ENCODE peak calls at places on chromosomes 7 and 10, in ten cellular contexts. F is GM13977, W is fibroblast of the conjunctiva, Y is T-cell, V is AG04450, X is GM13976, D is midbrain, K is transverse colon, G is AG10803, A is activated T-cell treated with anti-CD3 and anti-CD28 coated beads for 1 hour. S is an unnamed sample.

GRCh38 chr10:62636825-62637248 is 167.7 kb upstream of the ADO start:
- DNase-seq in F (no peak), W (no peak), Y (no peak), V (no peak), X (no peak), D (no peak), K (no peak), G (no peak), A (no peak), S (no peak)

GRCh38 chr10:72067463-72068125 is 20.8 kb downstream of the SPOCK2 start:
- DNase-seq in F (no peak), W (no peak), Y (no peak), V (no peak), X (no peak), D (no peak), K (no peak), G (no peak), A (no peak), S (no peak)

GRCh38 chr7:130669051-130669700 is 628 bp upstream of the COPG2 start:
- DNase-seq in F (no peak), W (no peak), Y (no peak), V (no peak), X (no peak), D (peak), K (no peak), G (peak), A (no peak), S (no peak)

GRCh38 chr7:143369678-143370651 is 7.5 kb upstream of the FAM131B start:
- DNase-seq in F (no peak), W (no peak), Y (no peak), V (no peak), X (no peak), D (no peak), K (peak), G (no peak), A (no peak), S (peak)

GRCh38 chr7:131166066-131166465 is 161.6 kb upstream of the MKLN1 start:
- DNase-seq in F (no peak), W (no peak), Y (no peak), V (no peak), X (no peak), D (no peak), K (no peak), G (peak), A (no peak), S (no peak)

GRCh38 chr10:44955408-44956070 is 4.1 kb upstream of the RASSF4 start:
- DNase-seq in F (no peak), W (no peak), Y (no peak), V (no peak), X (no peak), D (no peak), K (no peak), G (peak), A (no peak), S (peak)

GRCh38 chr7:80508440-80508839 is 3.4 kb downstream of the GNAT3 start:
- DNase-seq in F (no peak), W (no peak), Y (no peak), V (no peak), X (no peak), D (no peak), K (no peak), G (no peak), A (no peak), S (no peak)

GRCh38 chr7:22230238-22230637 is 126.7 kb downstream of the RAPGEF5 start:
- DNase-seq in F (no peak), W (no peak), Y (no peak), V (no peak), X (no peak), D (no peak), K (no peak), G (no peak), A (no peak), S (no peak)

GRCh38 chr7:1193593-1194424 is 33.8 kb upstream of the ZFAND2A start:
- DNase-seq in F (no peak), W (no peak), Y (peak), V (no peak), X (no peak), D (peak), K (peak), G (peak), A (peak), S (peak)

GRCh38 chr10:86775056-86775858 is 18.8 kb downstream of the BMPR1A start:
- DNase-seq in F (no peak), W (no peak), Y (no peak), V (no peak), X (peak), D (no peak), K (no peak), G (peak), A (no peak), S (no peak)

GRCh38 chr7:86598721-86599120 is 45.0 kb upstream of the GRM3 start:
- DNase-seq in F (no peak), W (no peak), Y (no peak), V (no peak), X (no peak), D (no peak), K (no peak), G (no peak), A (no peak), S (no peak)

GRCh38 chr10:32419615-32420014 is 26.3 kb upstream of the CCDC7 start:
- DNase-seq in F (no peak), W (no peak), Y (no peak), V (no peak), X (no peak), D (no peak), K (no peak), G (no peak), A (no peak), S (no peak)

GRCh38 chr7:101927389-101928306 is 110.2 kb downstream of the CUX1 start:
- DNase-seq in F (no peak), W (no peak), Y (no peak), V (no peak), X (no peak), D (no peak), K (no peak), G (no peak), A (no peak), S (no peak)

GRCh38 chr7:95642173-95642572 is 45.9 kb upstream of the PDK4 start:
- DNase-seq in F (no peak), W (no peak), Y (no peak), V (no peak), X (no peak), D (no peak), K (no peak), G (no peak), A (no peak), S (no peak)

GRCh38 chr7:19284596-19285300 is 139.5 kb upstream of the FERD3L start:
- DNase-seq in F (no peak), W (no peak), Y (no peak), V (no peak), X (no peak), D (no peak), K (no peak), G (peak), A (no peak), S (no peak)

GRCh38 chr7:151829707-151830106 is 47.2 kb downstream of the PRKAG2 start:
- DNase-seq in F (no peak), W (no peak), Y (no peak), V (no peak), X (no peak), D (no peak), K (no peak), G (no peak), A (no peak), S (no peak)

GRCh38 chr7:16801111-16801542 is 3.7 kb downstream of the AGR2 start:
- DNase-seq in F (peak), W (peak), Y (no peak), V (peak), X (peak), D (peak), K (no peak), G (peak), A (no peak), S (no peak)

GRCh38 chr10:97584060-97584797 is at the start of gene HOGA1:
- DNase-seq in F (no peak), W (peak), Y (no peak), V (no peak), X (no peak), D (peak), K (no peak), G (peak), A (no peak), S (no peak)

GRCh38 chr10:96606216-96606615 is 19.4 kb upstream of the TM9SF3 start:
- DNase-seq in F (no peak), W (no peak), Y (no peak), V (no peak), X (no peak), D (no peak), K (no peak), G (peak), A (no peak), S (no peak)

GRCh38 chr7:69429817-69430501 is 168.3 kb upstream of the AUTS2 start:
- DNase-seq in F (no peak), W (peak), Y (no peak), V (no peak), X (no peak), D (peak), K (peak), G (peak), A (no peak), S (no peak)

GRCh38 chr7:7761340-7761973 is 43.0 kb upstream of the RPA3 start:
- DNase-seq in F (peak), W (peak), Y (no peak), V (no peak), X (no peak), D (peak), K (no peak), G (peak), A (no peak), S (no peak)

GRCh38 chr7:1229334-1229935 is 3.2 kb upstream of the UNCX start:
- DNase-seq in F (no peak), W (no peak), Y (no peak), V (no peak), X (no peak), D (no peak), K (no peak), G (no peak), A (no peak), S (no peak)

GRCh38 chr7:127946081-127946480 is 85.2 kb downstream of the LRRC4 start:
- DNase-seq in F (no peak), W (no peak), Y (no peak), V (no peak), X (no peak), D (no peak), K (no peak), G (no peak), A (no peak), S (no peak)

GRCh38 chr10:74381291-74381885 is 230.4 kb downstream of the ADK start:
- DNase-seq in F (no peak), W (no peak), Y (no peak), V (no peak), X (no peak), D (no peak), K (no peak), G (no peak), A (no peak), S (no peak)

GRCh38 chr7:81416648-81417047 is 353.2 kb downstream of the HGF start:
- DNase-seq in F (no peak), W (no peak), Y (no peak), V (no peak), X (no peak), D (no peak), K (no peak), G (no peak), A (no peak), S (no peak)

GRCh38 chr10:129417882-129418281 is 49.2 kb upstream of the MGMT start:
- DNase-seq in F (no peak), W (no peak), Y (no peak), V (no peak), X (no peak), D (no peak), K (no peak), G (peak), A (no peak), S (no peak)

GRCh38 chr7:163298-163695 is 29.1 kb upstream of the FAM20C start:
- DNase-seq in F (no peak), W (no peak), Y (no peak), V (no peak), X (no peak), D (no peak), K (no peak), G (no peak), A (no peak), S (no peak)

GRCh38 chr10:117271427-117271826 is 30.5 kb downstream of the SLC18A2 start:
- DNase-seq in F (no peak), W (no peak), Y (no peak), V (no peak), X (no peak), D (no peak), K (no peak), G (peak), A (no peak), S (no peak)

GRCh38 chr7:6026011-6026819 is 5.0 kb upstream of the ANKRD61 start:
- DNase-seq in F (peak), W (peak), Y (peak), V (no peak), X (peak), D (peak), K (peak), G (peak), A (peak), S (peak)

GRCh38 chr7:131106681-131107342 is 220.9 kb upstream of the MKLN1 start:
- DNase-seq in F (peak), W (no peak), Y (peak), V (no peak), X (no peak), D (peak), K (peak), G (no peak), A (peak), S (peak)